ENCODE peak calls at places on chromosomes 6 and 20, in eight cellular contexts. One of them, this sample, is unnamed. For H3K4me1, the result is how much of the 10 kb centered on the place peaks cover.

GRCh38 chr6:110214338-110214737 is 34.1 kb downstream of the CDC40 start:
- DNase-seq in HCT116: no peak
- DNase-seq in fibroblast of lung: no peak
- DNase-seq in neuronal stem cell: no peak
- DNase-seq in endothelial cell of umbilical vein: peak
- DNase-seq in K562: no peak
- DNase-seq in GM23338: no peak
- DNase-seq in mammary epithelial cell: no peak
- DNase-seq in this sample: no peak

GRCh38 chr20:59725476-59726119 is 121.3 kb downstream of the PHACTR3 start:
- DNase-seq in endothelial cell of umbilical vein: no peak
- DNase-seq in GM23338: peak
- DNase-seq in HCT116: no peak
- DNase-seq in neuronal stem cell: no peak
- DNase-seq in fibroblast of lung: no peak
- DNase-seq in mammary epithelial cell: no peak
- DNase-seq in K562: no peak
- DNase-seq in this sample: no peak

GRCh38 chr6:149499066-149499465 is 14.3 kb upstream of the ZC3H12D start:
- DNase-seq in GM23338: no peak
- DNase-seq in HCT116: no peak
- DNase-seq in K562: no peak
- DNase-seq in endothelial cell of umbilical vein: peak
- DNase-seq in fibroblast of lung: peak
- DNase-seq in neuronal stem cell: no peak
- DNase-seq in mammary epithelial cell: peak
- DNase-seq in this sample: peak

GRCh38 chr20:3315110-3315509 is 76.1 kb upstream of the SLC4A11 start:
- DNase-seq in GM23338: no peak
- DNase-seq in endothelial cell of umbilical vein: no peak
- DNase-seq in K562: no peak
- DNase-seq in fibroblast of lung: no peak
- DNase-seq in neuronal stem cell: no peak
- DNase-seq in HCT116: no peak
- DNase-seq in mammary epithelial cell: no peak
- DNase-seq in this sample: no peak

GRCh38 chr6:26553264-26553738 is 15.1 kb downstream of the HMGN4 start:
- DNase-seq in fibroblast of lung: peak
- DNase-seq in mammary epithelial cell: no peak
- DNase-seq in endothelial cell of umbilical vein: peak
- DNase-seq in GM23338: peak
- DNase-seq in neuronal stem cell: peak
- DNase-seq in HCT116: peak
- DNase-seq in K562: peak
- DNase-seq in this sample: peak

GRCh38 chr20:56724246-56724757 is 95.2 kb downstream of the TFAP2C start:
- DNase-seq in mammary epithelial cell: no peak
- DNase-seq in HCT116: no peak
- DNase-seq in endothelial cell of umbilical vein: no peak
- DNase-seq in fibroblast of lung: no peak
- DNase-seq in K562: no peak
- DNase-seq in neuronal stem cell: no peak
- DNase-seq in GM23338: no peak
- DNase-seq in this sample: no peak

GRCh38 chr6:63807056-63807455 is 171.5 kb downstream of the PHF3 start:
- DNase-seq in fibroblast of lung: no peak
- DNase-seq in K562: no peak
- DNase-seq in endothelial cell of umbilical vein: no peak
- DNase-seq in mammary epithelial cell: no peak
- DNase-seq in neuronal stem cell: no peak
- DNase-seq in HCT116: no peak
- DNase-seq in GM23338: no peak
- DNase-seq in this sample: no peak

GRCh38 chr6:5054427-5054873 is 30.7 kb upstream of the PPP1R3G start:
- DNase-seq in GM23338: no peak
- DNase-seq in endothelial cell of umbilical vein: peak
- DNase-seq in mammary epithelial cell: no peak
- DNase-seq in K562: no peak
- DNase-seq in neuronal stem cell: no peak
- DNase-seq in HCT116: no peak
- DNase-seq in fibroblast of lung: no peak
- DNase-seq in this sample: peak

DNA sequence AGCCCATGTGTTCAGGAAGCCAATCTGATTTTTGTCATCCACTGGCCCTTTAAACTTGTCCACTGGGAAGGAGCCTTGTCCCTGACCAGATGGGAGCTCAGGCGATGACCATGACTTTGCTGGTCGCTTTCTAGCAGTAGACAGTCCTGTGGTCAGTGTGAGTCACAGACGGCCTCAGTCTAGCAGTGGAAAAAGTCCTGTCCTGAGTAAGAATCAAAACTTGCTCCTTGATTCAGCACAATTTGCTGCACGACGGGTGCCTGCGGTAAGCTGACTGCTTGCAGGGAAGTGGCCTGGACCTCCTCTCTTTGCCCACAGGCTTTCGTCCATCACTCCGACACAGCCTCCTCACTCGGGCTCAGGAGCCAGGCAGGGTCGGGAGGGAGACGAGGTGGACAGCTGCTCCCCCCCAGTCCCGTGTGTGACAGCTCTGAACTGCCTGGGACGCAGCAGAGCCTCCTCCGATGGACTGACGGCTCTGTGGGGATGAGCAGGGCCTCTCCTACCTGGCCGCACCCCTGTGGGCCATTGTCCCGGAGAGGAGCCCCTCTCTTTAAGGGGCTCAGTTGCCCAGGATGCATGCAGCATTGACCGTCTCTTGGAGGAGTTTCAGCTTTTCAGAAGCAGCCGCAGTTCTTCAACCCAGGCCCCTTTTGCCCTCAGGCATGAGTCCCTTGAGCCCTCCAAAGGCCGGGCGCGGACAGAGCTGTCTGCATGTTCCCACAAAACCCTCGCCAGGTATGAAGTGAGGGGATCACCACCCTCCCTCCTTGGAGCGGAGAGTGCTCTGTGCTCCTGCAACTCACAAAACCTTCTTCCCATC is 209.2 kb downstream of the ANKRD60 start:
- DNase-seq in neuronal stem cell: no peak
- DNase-seq in K562: no peak
- DNase-seq in endothelial cell of umbilical vein: no peak
- DNase-seq in fibroblast of lung: no peak
- DNase-seq in GM23338: no peak
- DNase-seq in mammary epithelial cell: peak
- DNase-seq in HCT116: no peak
- DNase-seq in this sample: peak
- H3K4me1 ChIP-seq in neuronal stem cell: under half
- H3K4me1 ChIP-seq in K562: under half
- H3K4me1 ChIP-seq in endothelial cell of umbilical vein: under half
- H3K4me1 ChIP-seq in fibroblast of lung: under half
- H3K4me1 ChIP-seq in GM23338: under half
- H3K4me1 ChIP-seq in mammary epithelial cell: under half
- H3K4me1 ChIP-seq in HCT116: under half
- H3K4me1 ChIP-seq in this sample: under half

DNA sequence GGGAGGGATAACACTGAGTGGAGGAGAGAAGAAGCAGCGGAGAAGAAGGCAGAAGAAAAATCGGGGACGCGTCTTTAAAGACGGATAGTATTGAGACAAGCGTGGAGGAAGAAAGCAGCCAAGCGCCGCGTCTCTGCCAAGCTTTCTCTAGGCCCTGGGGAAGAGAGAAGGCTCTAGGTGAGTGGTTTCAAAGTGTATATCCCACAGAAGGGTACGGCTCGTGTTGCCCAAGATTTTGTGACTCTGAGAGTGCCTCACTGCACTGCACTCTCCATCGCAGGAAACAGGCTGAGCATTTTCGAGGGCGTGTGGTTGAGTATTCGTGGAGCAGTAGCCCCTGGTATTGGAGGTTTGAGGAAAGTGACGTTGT is 185.4 kb downstream of the TRIM27 start:
- DNase-seq in GM23338: peak
- DNase-seq in HCT116: no peak
- DNase-seq in endothelial cell of umbilical vein: no peak
- DNase-seq in fibroblast of lung: no peak
- DNase-seq in K562: no peak
- DNase-seq in neuronal stem cell: no peak
- DNase-seq in mammary epithelial cell: no peak
- DNase-seq in this sample: no peak
- H2AFZ ChIP-seq in GM23338: peak
- H2AFZ ChIP-seq in HCT116: no peak
- H2AFZ ChIP-seq in endothelial cell of umbilical vein: no peak
- H2AFZ ChIP-seq in fibroblast of lung: no peak
- H2AFZ ChIP-seq in K562: peak
- H2AFZ ChIP-seq in neuronal stem cell: peak
- H2AFZ ChIP-seq in mammary epithelial cell: peak
- H2AFZ ChIP-seq in this sample: no peak

GRCh38 chr20:45318386-45318939 is 10.4 kb upstream of the MATN4 start:
- DNase-seq in neuronal stem cell: no peak
- DNase-seq in mammary epithelial cell: no peak
- DNase-seq in K562: no peak
- DNase-seq in HCT116: no peak
- DNase-seq in fibroblast of lung: no peak
- DNase-seq in GM23338: no peak
- DNase-seq in endothelial cell of umbilical vein: no peak
- DNase-seq in this sample: no peak

GRCh38 chr20:45323731-45324130 is 15.6 kb upstream of the MATN4 start:
- DNase-seq in fibroblast of lung: no peak
- DNase-seq in mammary epithelial cell: peak
- DNase-seq in HCT116: no peak
- DNase-seq in GM23338: no peak
- DNase-seq in endothelial cell of umbilical vein: no peak
- DNase-seq in neuronal stem cell: no peak
- DNase-seq in K562: no peak
- DNase-seq in this sample: no peak

GRCh38 chr20:45322952-45323383 is 14.9 kb upstream of the MATN4 start:
- DNase-seq in fibroblast of lung: peak
- DNase-seq in K562: no peak
- DNase-seq in HCT116: peak
- DNase-seq in mammary epithelial cell: peak
- DNase-seq in GM23338: no peak
- DNase-seq in neuronal stem cell: no peak
- DNase-seq in endothelial cell of umbilical vein: peak
- DNase-seq in this sample: no peak

GRCh38 chr20:45318948-45319347 is 10.8 kb upstream of the MATN4 start:
- DNase-seq in fibroblast of lung: no peak
- DNase-seq in HCT116: no peak
- DNase-seq in mammary epithelial cell: no peak
- DNase-seq in K562: no peak
- DNase-seq in GM23338: no peak
- DNase-seq in neuronal stem cell: no peak
- DNase-seq in endothelial cell of umbilical vein: no peak
- DNase-seq in this sample: no peak

DNA sequence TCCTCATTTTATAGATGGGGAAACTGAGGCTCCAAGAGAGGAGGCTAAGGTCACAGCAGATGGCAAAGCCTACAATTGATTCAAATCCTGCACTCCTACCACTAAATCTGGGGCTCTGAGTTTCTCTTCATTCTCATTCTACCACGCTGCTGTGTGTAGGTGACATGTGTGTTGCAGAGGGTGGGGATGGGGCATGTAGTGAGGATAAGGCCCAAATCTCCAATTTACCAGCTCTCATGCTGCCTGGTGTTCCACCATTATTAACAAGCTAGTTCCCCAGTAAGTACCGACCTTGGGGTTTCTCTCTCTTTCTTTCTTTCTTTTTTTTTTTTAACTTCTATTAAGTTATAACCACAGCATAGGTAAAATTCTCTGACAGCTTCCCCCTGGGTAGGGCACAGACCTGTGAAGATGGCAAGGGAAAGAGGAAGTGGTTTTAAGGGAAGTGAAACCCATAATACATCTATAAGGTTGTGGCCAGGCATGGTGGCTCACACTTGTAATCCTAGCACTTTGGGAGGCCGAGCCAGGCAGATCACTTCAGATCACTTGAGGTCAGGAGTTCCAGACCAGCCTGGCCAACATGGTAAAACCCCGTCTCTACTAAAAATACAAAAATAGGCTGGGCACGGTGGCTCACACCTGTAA is 13.0 kb upstream of the MATN4 start:
- DNase-seq in K562: no peak
- DNase-seq in neuronal stem cell: no peak
- DNase-seq in HCT116: no peak
- DNase-seq in mammary epithelial cell: no peak
- DNase-seq in GM23338: no peak
- DNase-seq in endothelial cell of umbilical vein: no peak
- DNase-seq in fibroblast of lung: no peak
- DNase-seq in this sample: no peak
- H3K4me1 ChIP-seq in K562: under half
- H3K4me1 ChIP-seq in neuronal stem cell: under half
- H3K4me1 ChIP-seq in HCT116: under half
- H3K4me1 ChIP-seq in mammary epithelial cell: under half
- H3K4me1 ChIP-seq in GM23338: under half
- H3K4me1 ChIP-seq in endothelial cell of umbilical vein: under half
- H3K4me1 ChIP-seq in fibroblast of lung: under half
- H3K4me1 ChIP-seq in this sample: under half

GRCh38 chr20:17875106-17875980 is 93.3 kb downstream of the SNX5 start:
- DNase-seq in mammary epithelial cell: no peak
- DNase-seq in GM23338: no peak
- DNase-seq in neuronal stem cell: no peak
- DNase-seq in K562: no peak
- DNase-seq in endothelial cell of umbilical vein: peak
- DNase-seq in fibroblast of lung: peak
- DNase-seq in HCT116: no peak
- DNase-seq in this sample: peak

GRCh38 chr20:17873410-17874270 is 95.0 kb downstream of the SNX5 start:
- DNase-seq in K562: no peak
- DNase-seq in mammary epithelial cell: no peak
- DNase-seq in HCT116: peak
- DNase-seq in GM23338: peak
- DNase-seq in fibroblast of lung: peak
- DNase-seq in endothelial cell of umbilical vein: peak
- DNase-seq in neuronal stem cell: no peak
- DNase-seq in this sample: peak

GRCh38 chr20:17872920-17873319 is 95.7 kb downstream of the SNX5 start:
- DNase-seq in fibroblast of lung: no peak
- DNase-seq in GM23338: no peak
- DNase-seq in mammary epithelial cell: no peak
- DNase-seq in neuronal stem cell: no peak
- DNase-seq in endothelial cell of umbilical vein: no peak
- DNase-seq in HCT116: no peak
- DNase-seq in K562: no peak
- DNase-seq in this sample: no peak

GRCh38 chr20:17875981-17876385 is 92.6 kb downstream of the SNX5 start:
- DNase-seq in GM23338: peak
- DNase-seq in HCT116: no peak
- DNase-seq in fibroblast of lung: no peak
- DNase-seq in K562: no peak
- DNase-seq in endothelial cell of umbilical vein: no peak
- DNase-seq in mammary epithelial cell: no peak
- DNase-seq in neuronal stem cell: no peak
- DNase-seq in this sample: no peak

DNA sequence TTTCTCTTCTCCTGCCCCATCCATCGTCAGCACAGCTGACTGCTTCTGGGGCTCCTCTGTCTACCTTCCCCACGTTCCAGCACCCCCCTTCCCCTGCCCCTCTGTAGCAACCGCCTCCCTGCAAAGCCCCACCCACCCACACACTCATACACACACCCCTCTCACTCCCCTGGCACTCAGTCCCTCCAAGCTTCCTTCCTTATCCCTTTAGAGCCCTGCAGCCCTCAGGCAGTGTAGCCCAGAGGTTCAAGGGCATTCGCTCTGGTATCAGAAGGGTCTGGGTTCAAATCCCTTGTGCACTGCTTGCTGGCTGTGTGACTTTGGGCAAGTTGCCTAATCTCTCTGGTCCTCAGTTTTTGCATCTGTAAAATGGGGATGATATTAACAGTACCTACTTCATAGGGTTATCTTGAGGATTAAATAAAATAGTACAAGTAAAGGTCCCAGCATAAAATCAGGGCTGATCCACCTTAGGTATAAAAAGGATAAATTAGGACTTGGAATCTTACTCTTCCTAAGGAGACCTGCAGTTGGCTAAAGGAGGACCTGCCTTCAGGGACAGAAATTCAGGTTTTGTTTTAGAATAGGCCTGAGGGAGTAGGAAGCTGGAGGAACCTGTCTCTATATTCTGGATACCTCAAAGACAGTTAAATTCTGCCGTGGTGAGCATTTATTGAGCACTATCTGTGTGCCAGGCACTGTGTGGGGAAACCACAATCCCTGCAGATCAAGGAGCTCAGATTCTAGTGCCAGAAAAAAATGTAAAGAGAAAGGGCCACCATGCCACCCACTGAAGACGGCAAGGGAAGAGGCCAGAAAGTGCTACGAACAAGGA is 94.1 kb downstream of the SNX5 start:
- DNase-seq in GM23338: no peak
- DNase-seq in mammary epithelial cell: no peak
- DNase-seq in K562: no peak
- DNase-seq in fibroblast of lung: no peak
- DNase-seq in neuronal stem cell: no peak
- DNase-seq in endothelial cell of umbilical vein: no peak
- DNase-seq in HCT116: no peak
- DNase-seq in this sample: no peak
- H2AFZ ChIP-seq in GM23338: peak
- H2AFZ ChIP-seq in mammary epithelial cell: peak
- H2AFZ ChIP-seq in K562: no peak
- H2AFZ ChIP-seq in fibroblast of lung: no peak
- H2AFZ ChIP-seq in neuronal stem cell: no peak
- H2AFZ ChIP-seq in endothelial cell of umbilical vein: peak
- H2AFZ ChIP-seq in HCT116: peak
- H2AFZ ChIP-seq in this sample: peak